ENCODE peak calls at places on chromosome 12, in six cellular contexts. One of them, this sample, is unnamed.

GRCh38 chr12:25447046-25447445 is 106.0 kb downstream of the LMNTD1 start:
- DNase-seq in right lobe of liver: no peak
- DNase-seq in gastrocnemius medialis: no peak
- DNase-seq in thyroid gland: no peak
- DNase-seq in transverse colon: no peak
- DNase-seq in HCT116: no peak
- DNase-seq in this sample: no peak

GRCh38 chr12:110088936-110089335 is 35.2 kb upstream of the IFT81 start:
- DNase-seq in right lobe of liver: no peak
- DNase-seq in gastrocnemius medialis: no peak
- DNase-seq in thyroid gland: no peak
- DNase-seq in transverse colon: no peak
- DNase-seq in HCT116: no peak
- DNase-seq in this sample: no peak

GRCh38 chr12:29230800-29231560 is 81.9 kb downstream of the FAR2 start:
- DNase-seq in right lobe of liver: no peak
- DNase-seq in gastrocnemius medialis: no peak
- DNase-seq in thyroid gland: no peak
- DNase-seq in transverse colon: no peak
- DNase-seq in HCT116: no peak
- DNase-seq in this sample: no peak

GRCh38 chr12:116442981-116443380 is 116.2 kb upstream of the MAP1LC3B2 start:
- DNase-seq in right lobe of liver: no peak
- DNase-seq in gastrocnemius medialis: no peak
- DNase-seq in thyroid gland: no peak
- DNase-seq in transverse colon: no peak
- DNase-seq in HCT116: no peak
- DNase-seq in this sample: no peak

GRCh38 chr12:109932878-109933503 is 32.9 kb downstream of the TCHP start:
- DNase-seq in right lobe of liver: no peak
- DNase-seq in gastrocnemius medialis: no peak
- DNase-seq in thyroid gland: no peak
- DNase-seq in transverse colon: no peak
- DNase-seq in HCT116: no peak
- DNase-seq in this sample: peak; percentile 87

GRCh38 chr12:74782086-74782485 is 244.5 kb downstream of the ATXN7L3B start:
- DNase-seq in right lobe of liver: no peak
- DNase-seq in gastrocnemius medialis: no peak
- DNase-seq in thyroid gland: no peak
- DNase-seq in transverse colon: no peak
- DNase-seq in HCT116: no peak
- DNase-seq in this sample: no peak

GRCh38 chr12:46461459-46461858 is 88.9 kb upstream of the SLC38A2 start:
- DNase-seq in right lobe of liver: no peak
- DNase-seq in gastrocnemius medialis: peak; percentile 16
- DNase-seq in thyroid gland: no peak
- DNase-seq in transverse colon: no peak
- DNase-seq in HCT116: no peak
- DNase-seq in this sample: no peak

GRCh38 chr12:26112703-26113147 is 12.1 kb downstream of the BHLHE41 start:
- DNase-seq in right lobe of liver: no peak
- DNase-seq in gastrocnemius medialis: no peak
- DNase-seq in thyroid gland: no peak
- DNase-seq in transverse colon: no peak
- DNase-seq in HCT116: no peak
- DNase-seq in this sample: no peak

GRCh38 chr12:65449400-65449799 is 170.9 kb downstream of the MSRB3 start:
- DNase-seq in right lobe of liver: no peak
- DNase-seq in gastrocnemius medialis: no peak
- DNase-seq in thyroid gland: no peak
- DNase-seq in transverse colon: no peak
- DNase-seq in HCT116: no peak
- DNase-seq in this sample: no peak

GRCh38 chr12:2172040-2172439 is 119.3 kb downstream of the CACNA1C start:
- DNase-seq in right lobe of liver: no peak
- DNase-seq in gastrocnemius medialis: no peak
- DNase-seq in thyroid gland: no peak
- DNase-seq in transverse colon: no peak
- DNase-seq in HCT116: no peak
- DNase-seq in this sample: no peak

GRCh38 chr12:8844665-8845064 is 22.2 kb downstream of the A2ML1 start:
- DNase-seq in right lobe of liver: peak; percentile 68
- DNase-seq in gastrocnemius medialis: no peak
- DNase-seq in thyroid gland: peak; percentile 87
- DNase-seq in transverse colon: no peak
- DNase-seq in HCT116: no peak
- DNase-seq in this sample: peak; percentile 94

GRCh38 chr12:62933871-62934798 is 815 bp downstream of the PPM1H start:
- DNase-seq in right lobe of liver: peak; percentile 74
- DNase-seq in gastrocnemius medialis: peak; percentile 14
- DNase-seq in thyroid gland: peak; percentile 38
- DNase-seq in transverse colon: peak; percentile 35
- DNase-seq in HCT116: no peak
- DNase-seq in this sample: peak; percentile 61

GRCh38 chr12:7609480-7609879 is 56.2 kb downstream of the APOBEC1 start:
- DNase-seq in right lobe of liver: no peak
- DNase-seq in gastrocnemius medialis: no peak
- DNase-seq in thyroid gland: no peak
- DNase-seq in transverse colon: no peak
- DNase-seq in HCT116: no peak
- DNase-seq in this sample: no peak

GRCh38 chr12:93174048-93174447 is 203.7 kb upstream of the NUDT4 start:
- DNase-seq in right lobe of liver: no peak
- DNase-seq in gastrocnemius medialis: no peak
- DNase-seq in thyroid gland: no peak
- DNase-seq in transverse colon: no peak
- DNase-seq in HCT116: no peak
- DNase-seq in this sample: no peak

GRCh38 chr12:94100990-94101901 is 47.1 kb upstream of the PLXNC1 start:
- DNase-seq in right lobe of liver: peak; percentile 78
- DNase-seq in gastrocnemius medialis: peak; percentile 46
- DNase-seq in thyroid gland: peak; percentile 70
- DNase-seq in transverse colon: peak; percentile 85
- DNase-seq in HCT116: peak; percentile 44
- DNase-seq in this sample: peak; percentile 64

GRCh38 chr12:56385873-56386272 is 23.2 kb upstream of the APOF start:
- DNase-seq in right lobe of liver: no peak
- DNase-seq in gastrocnemius medialis: no peak
- DNase-seq in thyroid gland: peak; percentile 11
- DNase-seq in transverse colon: no peak
- DNase-seq in HCT116: peak; percentile 3
- DNase-seq in this sample: no peak

GRCh38 chr12:6694701-6695100 is 5.5 kb upstream of the ZNF384 start:
- DNase-seq in right lobe of liver: no peak
- DNase-seq in gastrocnemius medialis: no peak
- DNase-seq in thyroid gland: no peak
- DNase-seq in transverse colon: no peak
- DNase-seq in HCT116: no peak
- DNase-seq in this sample: no peak

GRCh38 chr12:52603314-52603713 is 2.1 kb upstream of the KRT72 start:
- DNase-seq in right lobe of liver: no peak
- DNase-seq in gastrocnemius medialis: no peak
- DNase-seq in thyroid gland: no peak
- DNase-seq in transverse colon: no peak
- DNase-seq in HCT116: peak; percentile 19
- DNase-seq in this sample: no peak

GRCh38 chr12:99130808-99131538 is 485.9 kb downstream of the APAF1 start:
- DNase-seq in right lobe of liver: no peak
- DNase-seq in gastrocnemius medialis: no peak
- DNase-seq in thyroid gland: no peak
- DNase-seq in transverse colon: no peak
- DNase-seq in HCT116: no peak
- DNase-seq in this sample: no peak

GRCh38 chr12:71746983-71747611 is 7.6 kb upstream of the RAB21 start:
- DNase-seq in right lobe of liver: no peak
- DNase-seq in gastrocnemius medialis: no peak
- DNase-seq in thyroid gland: peak; percentile 16
- DNase-seq in transverse colon: peak; percentile 46
- DNase-seq in HCT116: peak; percentile 49
- DNase-seq in this sample: peak; percentile 36

GRCh38 chr12:111557271-111558106 is 41.6 kb downstream of the ATXN2 start:
- DNase-seq in right lobe of liver: no peak
- DNase-seq in gastrocnemius medialis: no peak
- DNase-seq in thyroid gland: no peak
- DNase-seq in transverse colon: no peak
- DNase-seq in HCT116: no peak
- DNase-seq in this sample: no peak

GRCh38 chr12:122355702-122356101 is 66.8 kb downstream of the CLIP1 start:
- DNase-seq in right lobe of liver: no peak
- DNase-seq in gastrocnemius medialis: peak; percentile 47
- DNase-seq in thyroid gland: no peak
- DNase-seq in transverse colon: no peak
- DNase-seq in HCT116: no peak
- DNase-seq in this sample: no peak

GRCh38 chr12:38161123-38162000 is 155.2 kb upstream of the ALG10B start:
- DNase-seq in right lobe of liver: no peak
- DNase-seq in gastrocnemius medialis: no peak
- DNase-seq in thyroid gland: no peak
- DNase-seq in transverse colon: no peak
- DNase-seq in HCT116: no peak
- DNase-seq in this sample: no peak

GRCh38 chr12:5546616-5547015 is 114.7 kb downstream of the NTF3 start:
- DNase-seq in right lobe of liver: no peak
- DNase-seq in gastrocnemius medialis: no peak
- DNase-seq in thyroid gland: no peak
- DNase-seq in transverse colon: no peak
- DNase-seq in HCT116: no peak
- DNase-seq in this sample: no peak

DNA sequence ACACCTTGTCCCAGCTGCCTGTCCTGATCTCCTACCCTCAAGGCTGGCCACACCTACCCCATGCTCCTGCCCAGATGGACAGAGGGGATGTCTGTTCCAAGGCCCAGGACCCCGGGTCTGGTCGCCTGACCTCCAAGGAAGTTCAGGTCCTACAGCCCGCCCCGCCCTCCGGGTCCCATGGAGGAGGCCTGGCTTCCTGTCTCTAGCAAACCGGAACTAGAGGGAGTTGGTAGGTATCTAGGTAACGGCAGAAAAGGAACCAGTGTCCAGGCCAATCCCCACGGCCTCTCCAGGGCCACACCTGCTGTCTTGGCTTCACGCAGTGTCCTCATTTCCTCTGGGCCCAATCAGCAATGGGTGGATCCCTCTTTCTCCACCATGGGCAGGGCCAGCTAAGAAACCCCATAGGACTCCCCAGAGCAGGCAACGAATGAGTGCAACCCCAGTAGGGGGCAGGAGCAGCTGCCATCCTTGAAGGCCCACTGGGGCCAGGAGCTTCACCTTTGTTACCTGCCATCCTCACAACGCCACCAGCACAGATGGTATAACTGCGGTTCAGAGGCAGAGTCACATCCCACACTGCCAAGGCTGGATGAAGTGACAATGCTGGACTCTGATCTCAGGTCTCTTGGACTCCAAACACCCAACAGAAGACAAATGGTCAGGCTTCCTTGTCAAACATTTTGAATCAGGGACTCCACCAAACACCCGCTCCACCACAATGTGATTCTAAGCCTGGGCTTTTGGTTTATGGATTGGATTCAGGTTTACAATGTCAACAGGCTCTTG is 25.1 kb upstream of the RPLP0 start:
- DNase-seq in right lobe of liver: no peak
- DNase-seq in gastrocnemius medialis: no peak
- DNase-seq in thyroid gland: no peak
- DNase-seq in transverse colon: peak; percentile 83
- DNase-seq in HCT116: no peak
- DNase-seq in this sample: no peak
- TF ChIP-seq POLR2A in right lobe of liver: no peak
- TF ChIP-seq POLR2A in gastrocnemius medialis: no peak
- TF ChIP-seq POLR2A in thyroid gland: no peak
- TF ChIP-seq POLR2A in transverse colon: peak; percentile 80
- TF ChIP-seq POLR2A in HCT116: no peak
- TF ChIP-seq POLR2A in this sample: no peak

GRCh38 chr12:57547366-57548315 is 649 bp upstream of the DCTN2 start:
- DNase-seq in right lobe of liver: no peak
- DNase-seq in gastrocnemius medialis: no peak
- DNase-seq in thyroid gland: no peak
- DNase-seq in transverse colon: no peak
- DNase-seq in HCT116: no peak
- DNase-seq in this sample: no peak
- H3K4me3 ChIP-seq in right lobe of liver: peak overlapping the region; percentile 80
- H3K4me3 ChIP-seq in gastrocnemius medialis: peak overlapping the region; percentile 90
- H3K4me3 ChIP-seq in thyroid gland: no peak overlapping the region
- H3K4me3 ChIP-seq in transverse colon: peak overlapping the region; percentile 80
- H3K4me3 ChIP-seq in HCT116: peak overlapping the region; percentile 92
- H3K4me3 ChIP-seq in this sample: peak overlapping the region; percentile 79

DNA sequence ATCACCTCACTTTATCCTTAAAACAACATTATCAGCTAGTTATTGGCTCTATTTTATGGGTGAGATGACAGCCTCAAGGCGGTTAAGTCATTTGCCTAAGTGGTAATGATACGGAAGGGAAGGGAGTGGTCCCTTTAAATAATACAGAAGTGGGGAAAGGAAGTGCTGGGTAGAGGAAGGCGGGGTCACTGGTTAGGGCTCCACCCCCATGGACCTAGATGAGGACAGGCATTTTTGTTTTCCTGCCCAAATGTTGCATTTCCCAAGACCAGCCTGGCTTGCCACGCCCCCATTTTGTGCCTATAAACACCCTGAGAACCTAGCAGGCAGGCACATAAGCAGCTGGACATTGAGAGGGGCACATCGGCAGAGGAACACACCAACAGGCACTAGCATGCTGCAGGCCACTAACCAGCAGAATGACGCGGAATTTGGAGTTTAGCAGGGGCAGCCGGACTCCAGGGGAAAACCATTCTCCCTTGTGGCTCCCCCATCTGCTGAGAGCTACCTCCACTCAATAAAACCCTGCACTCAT is 100.9 kb downstream of the EPS8 start:
- DNase-seq in right lobe of liver: no peak
- DNase-seq in gastrocnemius medialis: peak; percentile 37
- DNase-seq in thyroid gland: peak; percentile 21
- DNase-seq in transverse colon: peak; percentile 61
- DNase-seq in HCT116: peak; percentile 93
- DNase-seq in this sample: peak; percentile 71
- TF ChIP-seq POLR2A in right lobe of liver: peak; percentile 55
- TF ChIP-seq POLR2A in gastrocnemius medialis: no peak
- TF ChIP-seq POLR2A in thyroid gland: no peak
- TF ChIP-seq POLR2A in transverse colon: peak; percentile 44
- TF ChIP-seq POLR2A in HCT116: no peak
- TF ChIP-seq POLR2A in this sample: peak; percentile 39

GRCh38 chr12:68178774-68179439 is 19.4 kb upstream of the IFNG start:
- DNase-seq in right lobe of liver: no peak
- DNase-seq in gastrocnemius medialis: no peak
- DNase-seq in thyroid gland: no peak
- DNase-seq in transverse colon: no peak
- DNase-seq in HCT116: no peak
- DNase-seq in this sample: no peak

GRCh38 chr12:68177562-68177961 is 18.0 kb upstream of the IFNG start:
- DNase-seq in right lobe of liver: no peak
- DNase-seq in gastrocnemius medialis: no peak
- DNase-seq in thyroid gland: no peak
- DNase-seq in transverse colon: no peak
- DNase-seq in HCT116: no peak
- DNase-seq in this sample: no peak

GRCh38 chr12:68176252-68176651 is 16.7 kb upstream of the IFNG start:
- DNase-seq in right lobe of liver: no peak
- DNase-seq in gastrocnemius medialis: no peak
- DNase-seq in thyroid gland: no peak
- DNase-seq in transverse colon: no peak
- DNase-seq in HCT116: no peak
- DNase-seq in this sample: no peak

GRCh38 chr12:68178184-68178583 is 18.6 kb upstream of the IFNG start:
- DNase-seq in right lobe of liver: no peak
- DNase-seq in gastrocnemius medialis: no peak
- DNase-seq in thyroid gland: no peak
- DNase-seq in transverse colon: no peak
- DNase-seq in HCT116: no peak
- DNase-seq in this sample: no peak

GRCh38 chr12:68175566-68176033 is 16.1 kb upstream of the IFNG start:
- DNase-seq in right lobe of liver: no peak
- DNase-seq in gastrocnemius medialis: no peak
- DNase-seq in thyroid gland: no peak
- DNase-seq in transverse colon: peak; percentile 7
- DNase-seq in HCT116: no peak
- DNase-seq in this sample: no peak
- H3K4me3 ChIP-seq in right lobe of liver: no peak overlapping the region
- H3K4me3 ChIP-seq in gastrocnemius medialis: no peak overlapping the region
- H3K4me3 ChIP-seq in thyroid gland: no peak overlapping the region
- H3K4me3 ChIP-seq in transverse colon: no peak overlapping the region
- H3K4me3 ChIP-seq in HCT116: no peak overlapping the region
- H3K4me3 ChIP-seq in this sample: no peak overlapping the region